ENCODE peak calls at places on chromosomes 2 and 18, in six cellular contexts. P is astrocyte, G is heart left ventricle, M is choroid plexus epithelial cell, U is mammary epithelial cell, O is OCI-LY7. S is an unnamed sample.

GRCh38 chr2:8987413-8987812 is 16.1 kb downstream of the MBOAT2 start:
- DNase-seq in M (no peak), U (no peak), O (no peak), G (no peak), P (peak; percentile 77), S (no peak)

GRCh38 chr2:85737481-85737880 is 16.3 kb upstream of the ATOH8 start:
- DNase-seq in U (peak; percentile 41), G (peak; percentile 72), P (peak; percentile 85), O (no peak), M (peak; percentile 89), S (peak; percentile 65)

GRCh38 chr2:11678306-11678960 is 8.4 kb upstream of the NTSR2 start:
- DNase-seq in M (no peak), O (no peak), U (no peak), P (no peak), G (no peak), S (no peak)

GRCh38 chr2:143428700-143429099 is 299.5 kb downstream of the ARHGAP15 start:
- DNase-seq in U (peak; percentile 11), O (no peak), P (no peak), M (no peak), G (no peak), S (peak; percentile 40)

GRCh38 chr2:25000503-25001328 is 29.0 kb upstream of the DNAJC27 start:
- DNase-seq in U (peak; percentile 5), P (peak; percentile 42), G (no peak), M (peak; percentile 9), O (no peak), S (peak; percentile 40)

GRCh38 chr2:29015701-29016470 is 34.8 kb downstream of the TOGARAM2 start:
- DNase-seq in U (no peak), P (no peak), G (peak; percentile 86), M (peak; percentile 18), O (no peak), S (no peak)

GRCh38 chr18:7855051-7855450 is 287.9 kb downstream of the PTPRM start:
- DNase-seq in U (no peak), G (peak; percentile 45), M (no peak), O (no peak), P (no peak), S (no peak)

GRCh38 chr2:216294305-216294704 is 78.0 kb downstream of the MARCHF4 start:
- DNase-seq in U (peak; percentile 17), O (no peak), P (no peak), M (no peak), G (no peak), S (peak; percentile 97)

GRCh38 chr2:240569998-240570530 is 1.8 kb downstream of the RNPEPL1 start:
- DNase-seq in P (no peak), M (no peak), U (no peak), O (no peak), G (peak; percentile 23), S (no peak)

GRCh38 chr2:46241344-46241743 is 55.9 kb upstream of the EPAS1 start:
- DNase-seq in M (peak; percentile 46), U (peak; percentile 44), O (no peak), G (no peak), P (no peak), S (peak; percentile 83)

GRCh38 chr2:233338046-233338445 is 16.2 kb upstream of the DGKD start:
- DNase-seq in G (no peak), M (no peak), O (no peak), U (no peak), P (no peak), S (no peak)

GRCh38 chr18:54250846-54251251 is 18.5 kb upstream of the POLI start:
- DNase-seq in O (peak; percentile 42), M (no peak), P (no peak), G (no peak), U (no peak), S (peak; percentile 59)

GRCh38 chr18:63298393-63299015 is 21.1 kb downstream of the BCL2 start:
- DNase-seq in U (no peak), G (no peak), M (no peak), O (no peak), P (peak; percentile 28), S (no peak)

GRCh38 chr2:216478151-216478550 is 20.5 kb upstream of the RPL37A start:
- DNase-seq in O (no peak), G (no peak), P (peak; percentile 92), M (peak; percentile 61), U (peak; percentile 93), S (peak; percentile 89)

GRCh38 chr2:121999273-121999672 is 243.8 kb downstream of the TSN start:
- DNase-seq in P (peak; percentile 22), O (no peak), G (no peak), U (peak; percentile 6), M (peak; percentile 73), S (peak; percentile 1)

GRCh38 chr2:222303045-222303827 is 4.4 kb upstream of the PAX3 start:
- DNase-seq in P (no peak), M (no peak), G (no peak), U (no peak), O (no peak), S (no peak)

GRCh38 chr2:55880416-55881143 is 43.0 kb downstream of the EFEMP1 start:
- DNase-seq in M (peak; percentile 69), P (no peak), O (no peak), U (no peak), G (no peak), S (no peak)

GRCh38 chr2:223585691-223586090 is 16.5 kb downstream of the SCG2 start:
- DNase-seq in O (no peak), U (peak; percentile 42), G (no peak), M (peak; percentile 78), P (peak; percentile 41), S (peak; percentile 15)

GRCh38 chr2:62201307-62201706 is 5.4 kb downstream of the B3GNT2 start:
- DNase-seq in G (no peak), U (no peak), M (peak; percentile 58), P (peak; percentile 33), O (no peak), S (no peak)

GRCh38 chr2:16828044-16828827 is 162.6 kb upstream of the CYRIA start:
- DNase-seq in G (no peak), U (no peak), P (no peak), O (no peak), M (no peak), S (no peak)

GRCh38 chr2:219219781-219220532 is 1.2 kb upstream of the ABCB6 start:
- DNase-seq in O (no peak), P (no peak), M (no peak), G (no peak), U (no peak), S (no peak)

GRCh38 chr2:98412751-98413445 is 31.8 kb upstream of the INPP4A start:
- DNase-seq in M (peak; percentile 70), U (peak; percentile 41), G (no peak), P (peak; percentile 20), O (peak; percentile 71), S (peak; percentile 65)

GRCh38 chr2:55120634-55121359 is 70.5 kb upstream of the RTN4 start:
- DNase-seq in U (no peak), G (peak; percentile 69), M (peak; percentile 65), P (peak; percentile 47), O (no peak), S (no peak)

GRCh38 chr2:68800517-68800916 is 65.9 kb downstream of the ARHGAP25 start:
- DNase-seq in G (no peak), O (no peak), U (no peak), M (no peak), P (no peak), S (no peak)

GRCh38 chr2:55140316-55141219 is 90.3 kb upstream of the RTN4 start:
- DNase-seq in M (no peak), G (no peak), O (peak; percentile 67), U (no peak), P (no peak), S (no peak)

GRCh38 chr2:44758591-44758990 is 182.9 kb upstream of the SIX3 start:
- DNase-seq in P (no peak), G (no peak), O (no peak), U (no peak), M (no peak), S (no peak)

GRCh38 chr2:118576109-118576855 is 271.2 kb downstream of the EN1 start:
- DNase-seq in O (no peak), M (no peak), U (peak; percentile 23), G (no peak), P (peak; percentile 85), S (no peak)

DNA sequence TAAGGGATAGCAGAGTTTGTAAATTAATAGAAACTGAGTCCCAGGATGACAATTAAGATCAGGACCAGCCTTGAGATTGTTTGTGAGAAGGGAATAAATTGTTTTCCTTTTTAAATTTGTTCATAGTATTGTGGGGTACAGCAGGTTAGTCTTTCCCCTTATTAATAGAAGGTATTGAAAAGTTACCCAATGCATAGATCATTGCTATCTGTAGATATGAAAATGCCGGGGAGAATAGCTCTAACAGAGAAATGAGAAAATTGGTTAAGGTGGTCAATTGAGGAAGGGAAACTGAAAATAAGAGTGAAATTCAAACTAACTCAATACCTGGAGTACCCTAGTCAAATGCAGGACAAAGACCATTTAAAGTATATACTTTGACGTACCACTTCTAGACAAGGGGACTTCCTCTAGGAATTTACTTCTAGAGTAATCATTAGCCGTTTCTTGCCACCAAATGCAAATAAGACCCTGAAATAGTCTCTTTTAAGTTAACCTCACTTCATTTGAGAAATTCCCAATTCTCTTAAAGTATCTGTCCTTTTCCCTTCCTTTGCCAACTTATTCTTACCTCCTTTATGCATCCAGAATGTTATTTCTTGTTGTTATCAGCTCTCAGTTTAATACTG is 1224.4 kb upstream of the LRRTM1 start:
- DNase-seq in U (no peak), O (no peak), G (no peak), M (no peak), P (no peak), S (no peak)
- H3K4me3 ChIP-seq in U (no peak overlapping the region), O (no peak overlapping the region), G (no peak overlapping the region), M (no peak overlapping the region), P (no peak overlapping the region), S (no peak overlapping the region)

GRCh38 chr2:193584522-193584938 is 1389.8 kb upstream of the TMEFF2 start:
- DNase-seq in O (peak; percentile 13), M (peak; percentile 71), U (peak; percentile 20), G (no peak), P (peak; percentile 10), S (peak; percentile 66)
- TF ChIP-seq CTCF in O (peak; percentile 70), M (peak; percentile 69), U (peak; percentile 49), G (no peak), P (peak; percentile 37), S (peak; percentile 83)

GRCh38 chr2:30588891-30589495 is 141.9 kb downstream of the LCLAT1 start:
- DNase-seq in G (no peak), U (no peak), O (no peak), M (peak; percentile 17), P (no peak), S (no peak)
- H3K4me3 ChIP-seq in G (no peak overlapping the region), U (no peak overlapping the region), O (no peak overlapping the region), M (no peak overlapping the region), P (no peak overlapping the region), S (no peak overlapping the region)

GRCh38 chr2:157876066-157876770 is at the start of gene ACVR1:
- DNase-seq in U (peak; percentile 96), O (peak; percentile 87), M (peak; percentile 98), G (peak; percentile 97), P (peak; percentile 98), S (peak; percentile 98)
- TF ChIP-seq CTCF in U (peak; percentile 10), O (no peak), M (peak; percentile 23), G (peak; percentile 36), P (peak; percentile 20), S (no peak)